ENCODE peak calls at places on chromosomes 1 and 21, in seven cellular contexts. Z is stimulated activated CD4-positive, alpha-beta T cell treated with anti-CD3 and anti-CD28 coated beads, Interleukin-15, amount 100 ng/mL, for 24 hours; K is posterior cingulate gyrus; V is foreskin fibroblast; B is SW 1271; W is stimulated activated CD8-positive, alpha-beta memory T cell treated with anti-CD3 and anti-CD28 coated beads, Interleukin-7, amount 100 ng/mL, for 24 hours; A is activated T-cell treated with anti-CD3 and anti-CD28 coated beads for 1 hour. C is an unnamed sample.

GRCh38 chr1:11952455-11953109 is 18.1 kb downstream of the PLOD1 start:
- DNase-seq in V (no peak), K (peak; percentile 48), A (no peak), B (no peak), W (no peak), Z (no peak), C (no peak)

GRCh38 chr1:75423136-75423535 is 187.8 kb downstream of the SLC44A5 start:
- DNase-seq in B (no peak), Z (no peak), K (no peak), W (no peak), V (no peak), A (no peak), C (no peak)

GRCh38 chr1:198919667-198920398 is 281.0 kb downstream of the PTPRC start:
- DNase-seq in A (no peak), V (no peak), W (no peak), K (no peak), B (no peak), Z (no peak), C (peak; percentile 45)

GRCh38 chr1:218865591-218865990 is 308.1 kb upstream of the LYPLAL1 start:
- DNase-seq in V (peak; percentile 34), W (no peak), Z (no peak), A (no peak), B (no peak), K (no peak), C (no peak)

GRCh38 chr1:62361426-62361825 is 42.2 kb upstream of the KANK4 start:
- DNase-seq in B (no peak), K (no peak), A (no peak), V (no peak), W (no peak), Z (no peak), C (no peak)

GRCh38 chr21:24727803-24728425 is 879.4 kb downstream of the MRPL39 start:
- DNase-seq in W (no peak), V (no peak), A (no peak), B (no peak), Z (no peak), K (no peak), C (no peak)

GRCh38 chr1:84797603-84798002 is 95.4 kb downstream of the LPAR3 start:
- DNase-seq in K (no peak), W (no peak), B (no peak), Z (no peak), A (no peak), V (no peak), C (no peak)

GRCh38 chr1:159071970-159072582 is 4.5 kb downstream of the AIM2 start:
- DNase-seq in A (no peak), Z (no peak), B (peak; percentile 63), K (no peak), V (peak; percentile 79), W (no peak), C (peak; percentile 86)

GRCh38 chr1:113303252-113303651 is 87.1 kb upstream of the MAGI3 start:
- DNase-seq in Z (no peak), B (no peak), V (peak; percentile 28), W (no peak), A (no peak), K (no peak), C (no peak)

GRCh38 chr1:29856663-29857224 is 620.4 kb downstream of the PTPRU start:
- DNase-seq in Z (no peak), W (no peak), B (no peak), K (no peak), V (no peak), A (no peak), C (no peak)

GRCh38 chr1:182357177-182357576 is 34.4 kb downstream of the GLUL start:
- DNase-seq in Z (no peak), V (no peak), A (no peak), K (no peak), W (no peak), B (no peak), C (no peak)

GRCh38 chr1:86082183-86082582 is 74.4 kb downstream of the COL24A1 start:
- DNase-seq in A (no peak), V (no peak), B (no peak), W (no peak), K (no peak), Z (no peak), C (peak; percentile 29)

GRCh38 chr21:45371649-45372048 is 33.3 kb upstream of the COL18A1 start:
- DNase-seq in B (no peak), W (no peak), Z (no peak), K (no peak), V (no peak), A (no peak), C (peak; percentile 35)

GRCh38 chr1:92922378-92923035 is 38.8 kb downstream of the DIPK1A start:
- DNase-seq in B (no peak), W (no peak), Z (no peak), K (no peak), V (peak; percentile 64), A (no peak), C (peak; percentile 89)

GRCh38 chr1:7560128-7560527 is 211.0 kb upstream of the VAMP3 start:
- DNase-seq in Z (no peak), W (no peak), B (no peak), K (no peak), V (no peak), A (no peak), C (no peak)

GRCh38 chr1:40438391-40439015 is 11.8 kb upstream of the ZFP69B start:
- DNase-seq in A (peak; percentile 6), K (no peak), V (peak; percentile 51), Z (peak; percentile 17), B (peak; percentile 17), W (no peak), C (peak; percentile 60)

GRCh38 chr1:209107535-209107934 is 476.0 kb upstream of the CAMK1G start:
- DNase-seq in A (no peak), B (no peak), W (no peak), V (no peak), K (no peak), Z (no peak), C (no peak)

GRCh38 chr1:147292012-147292411 is 49.5 kb downstream of the CHD1L start:
- DNase-seq in Z (no peak), A (no peak), K (no peak), W (no peak), B (peak; percentile 18), V (peak; percentile 82), C (no peak)

GRCh38 chr21:26849428-26850115 is 4.4 kb upstream of the ADAMTS1 start:
- DNase-seq in K (no peak), W (no peak), Z (no peak), A (no peak), V (peak; percentile 79), B (peak; percentile 49), C (peak; percentile 68)

GRCh38 chr1:206507395-206508129 is at the start of gene RASSF5:
- DNase-seq in A (peak; percentile 72), Z (peak; percentile 92), K (peak; percentile 84), B (peak; percentile 5), W (peak; percentile 67), V (peak; percentile 84), C (peak; percentile 70)

GRCh38 chr1:226973898-226974543 is 33.9 kb downstream of the COQ8A start:
- DNase-seq in Z (no peak), B (no peak), K (no peak), A (no peak), V (peak; percentile 59), W (no peak), C (no peak)

GRCh38 chr21:37829447-37829846 is 86.8 kb downstream of the KCNJ6 start:
- DNase-seq in B (no peak), Z (no peak), K (peak; percentile 35), V (peak; percentile 80), A (no peak), W (no peak), C (no peak)

GRCh38 chr1:225890346-225891228 is 1.6 kb upstream of the LEFTY1 start:
- DNase-seq in B (no peak), K (no peak), V (peak; percentile 23), Z (no peak), W (no peak), A (no peak), C (no peak)

GRCh38 chr21:41133896-41134522 is 34.0 kb upstream of the BACE2 start:
- DNase-seq in Z (no peak), B (peak; percentile 38), K (no peak), A (no peak), V (peak; percentile 47), W (no peak), C (peak; percentile 53)

GRCh38 chr21:30717105-30717504 is 1.5 kb downstream of the KRTAP21-3 start:
- DNase-seq in Z (no peak), K (no peak), W (no peak), B (no peak), V (no peak), A (no peak), C (no peak)

GRCh38 chr1:232905324-232906034 is 44.9 kb upstream of the NTPCR start:
- DNase-seq in W (no peak), K (no peak), Z (no peak), B (no peak), V (peak; percentile 2), A (no peak), C (peak; percentile 39)

GRCh38 chr1:2240251-2241156 is 12.4 kb downstream of the SKI start:
- DNase-seq in W (no peak), Z (peak; percentile 63), K (peak; percentile 69), V (peak; percentile 51), A (no peak), B (no peak), C (no peak)

GRCh38 chr21:38443110-38443509 is 55.2 kb downstream of the ERG start:
- DNase-seq in V (no peak), B (no peak), K (no peak), Z (no peak), A (no peak), W (no peak), C (no peak)

GRCh38 chr1:110265186-110265585 is 55.1 kb downstream of the KCNC4 start:
- DNase-seq in B (no peak), A (no peak), K (no peak), Z (no peak), V (no peak), W (no peak), C (no peak)

GRCh38 chr21:31490471-31490870 is 146.4 kb upstream of the TIAM1 start:
- DNase-seq in Z (no peak), B (no peak), V (no peak), K (no peak), A (no peak), W (no peak), C (peak; percentile 10)

GRCh38 chr1:165858928-165859845 is 31.8 kb downstream of the UCK2 start:
- DNase-seq in V (no peak), Z (no peak), B (no peak), K (no peak), W (no peak), A (no peak), C (no peak)

GRCh38 chr21:39885119-39885848 is 18.0 kb downstream of the PCP4 start:
- DNase-seq in B (no peak), V (no peak), K (peak; percentile 37), Z (no peak), A (no peak), W (no peak), C (no peak)

GRCh38 chr1:204888294-204888693 is 17.6 kb downstream of the NFASC start:
- DNase-seq in V (peak; percentile 9), B (no peak), Z (no peak), K (no peak), W (no peak), A (no peak), C (no peak)

GRCh38 chr1:36947384-36947783 is 86.9 kb downstream of the GRIK3 start:
- DNase-seq in K (no peak), A (no peak), V (no peak), W (no peak), B (no peak), Z (no peak), C (no peak)